ENCODE peak calls at places on chromosome 1, in nine cellular contexts. One of them, this sample, is unnamed.

GRCh38 chr1:1202831-1203560 is 3.4 kb downstream of the TNFRSF18 start:
- DNase-seq in upper lobe of left lung: peak
- DNase-seq in smooth muscle cell of the brain vasculature: no peak
- DNase-seq in ovary: peak
- DNase-seq in T47D: no peak
- DNase-seq in A549: no peak
- DNase-seq in cerebellum: no peak
- DNase-seq in heart left ventricle: peak
- DNase-seq in A172: no peak
- DNase-seq in this sample: no peak

GRCh38 chr1:28091043-28091781 is 2.8 kb upstream of the EYA3 start:
- DNase-seq in T47D: no peak
- DNase-seq in A549: peak
- DNase-seq in cerebellum: peak
- DNase-seq in smooth muscle cell of the brain vasculature: peak
- DNase-seq in upper lobe of left lung: no peak
- DNase-seq in A172: peak
- DNase-seq in heart left ventricle: peak
- DNase-seq in ovary: peak
- DNase-seq in this sample: no peak

GRCh38 chr1:78286686-78287085 is 204.1 kb upstream of the PTGFR start:
- DNase-seq in ovary: no peak
- DNase-seq in A172: peak
- DNase-seq in T47D: no peak
- DNase-seq in A549: no peak
- DNase-seq in smooth muscle cell of the brain vasculature: no peak
- DNase-seq in cerebellum: no peak
- DNase-seq in heart left ventricle: no peak
- DNase-seq in upper lobe of left lung: no peak
- DNase-seq in this sample: no peak

GRCh38 chr1:181083842-181084605 is 4.5 kb upstream of the IER5 start:
- DNase-seq in A172: no peak
- DNase-seq in ovary: no peak
- DNase-seq in T47D: peak
- DNase-seq in upper lobe of left lung: no peak
- DNase-seq in heart left ventricle: peak
- DNase-seq in smooth muscle cell of the brain vasculature: no peak
- DNase-seq in A549: no peak
- DNase-seq in cerebellum: no peak
- DNase-seq in this sample: no peak

GRCh38 chr1:104125226-104125625 is 375.5 kb downstream of the AMY1C start:
- DNase-seq in cerebellum: no peak
- DNase-seq in T47D: no peak
- DNase-seq in ovary: no peak
- DNase-seq in A172: peak
- DNase-seq in smooth muscle cell of the brain vasculature: no peak
- DNase-seq in A549: no peak
- DNase-seq in heart left ventricle: no peak
- DNase-seq in upper lobe of left lung: no peak
- DNase-seq in this sample: no peak

GRCh38 chr1:154791292-154792278 is 78.5 kb downstream of the KCNN3 start:
- DNase-seq in A549: no peak
- DNase-seq in smooth muscle cell of the brain vasculature: no peak
- DNase-seq in heart left ventricle: no peak
- DNase-seq in ovary: no peak
- DNase-seq in cerebellum: no peak
- DNase-seq in T47D: no peak
- DNase-seq in A172: peak
- DNase-seq in upper lobe of left lung: no peak
- DNase-seq in this sample: no peak

GRCh38 chr1:151537112-151537511 is 3.0 kb upstream of the TUFT1 start:
- DNase-seq in smooth muscle cell of the brain vasculature: no peak
- DNase-seq in heart left ventricle: no peak
- DNase-seq in cerebellum: no peak
- DNase-seq in T47D: no peak
- DNase-seq in upper lobe of left lung: no peak
- DNase-seq in A549: peak
- DNase-seq in A172: peak
- DNase-seq in ovary: no peak
- DNase-seq in this sample: no peak

GRCh38 chr1:92084651-92085050 is 4.5 kb downstream of the BTBD8 start:
- DNase-seq in T47D: no peak
- DNase-seq in A549: no peak
- DNase-seq in smooth muscle cell of the brain vasculature: no peak
- DNase-seq in ovary: no peak
- DNase-seq in cerebellum: no peak
- DNase-seq in A172: no peak
- DNase-seq in heart left ventricle: no peak
- DNase-seq in upper lobe of left lung: no peak
- DNase-seq in this sample: no peak

GRCh38 chr1:227372662-227373061 is 54.4 kb upstream of the CDC42BPA start:
- DNase-seq in T47D: no peak
- DNase-seq in smooth muscle cell of the brain vasculature: no peak
- DNase-seq in ovary: no peak
- DNase-seq in A549: peak
- DNase-seq in heart left ventricle: no peak
- DNase-seq in A172: no peak
- DNase-seq in upper lobe of left lung: no peak
- DNase-seq in cerebellum: no peak
- DNase-seq in this sample: no peak

GRCh38 chr1:56183151-56183550 is 396.2 kb downstream of the PLPP3 start:
- DNase-seq in ovary: no peak
- DNase-seq in A549: no peak
- DNase-seq in cerebellum: no peak
- DNase-seq in upper lobe of left lung: no peak
- DNase-seq in T47D: no peak
- DNase-seq in A172: no peak
- DNase-seq in smooth muscle cell of the brain vasculature: no peak
- DNase-seq in heart left ventricle: no peak
- DNase-seq in this sample: no peak

GRCh38 chr1:26126321-26127084 is 14.9 kb downstream of the PDIK1L start:
- DNase-seq in A549: no peak
- DNase-seq in ovary: no peak
- DNase-seq in smooth muscle cell of the brain vasculature: no peak
- DNase-seq in heart left ventricle: no peak
- DNase-seq in cerebellum: no peak
- DNase-seq in T47D: no peak
- DNase-seq in A172: peak
- DNase-seq in upper lobe of left lung: no peak
- DNase-seq in this sample: no peak

GRCh38 chr1:20932437-20932977 is 145.4 kb upstream of the HP1BP3 start:
- DNase-seq in cerebellum: no peak
- DNase-seq in smooth muscle cell of the brain vasculature: no peak
- DNase-seq in A549: no peak
- DNase-seq in ovary: no peak
- DNase-seq in upper lobe of left lung: no peak
- DNase-seq in T47D: no peak
- DNase-seq in A172: no peak
- DNase-seq in heart left ventricle: no peak
- DNase-seq in this sample: no peak

GRCh38 chr1:31434101-31434871 is 21.3 kb downstream of the SERINC2 start:
- DNase-seq in heart left ventricle: no peak
- DNase-seq in cerebellum: no peak
- DNase-seq in A549: no peak
- DNase-seq in ovary: no peak
- DNase-seq in T47D: no peak
- DNase-seq in A172: no peak
- DNase-seq in upper lobe of left lung: peak
- DNase-seq in smooth muscle cell of the brain vasculature: no peak
- DNase-seq in this sample: peak

GRCh38 chr1:5505944-5506343 is 486.3 kb downstream of the NPHP4 start:
- DNase-seq in heart left ventricle: no peak
- DNase-seq in A172: no peak
- DNase-seq in upper lobe of left lung: no peak
- DNase-seq in smooth muscle cell of the brain vasculature: no peak
- DNase-seq in T47D: no peak
- DNase-seq in A549: no peak
- DNase-seq in cerebellum: no peak
- DNase-seq in ovary: no peak
- DNase-seq in this sample: no peak

GRCh38 chr1:49364676-49365075 is 588.0 kb upstream of the BEND5 start:
- DNase-seq in smooth muscle cell of the brain vasculature: no peak
- DNase-seq in cerebellum: no peak
- DNase-seq in ovary: no peak
- DNase-seq in T47D: no peak
- DNase-seq in A172: peak
- DNase-seq in A549: no peak
- DNase-seq in heart left ventricle: no peak
- DNase-seq in upper lobe of left lung: no peak
- DNase-seq in this sample: no peak

GRCh38 chr1:183583466-183583865 is 6.8 kb downstream of the NCF2 start:
- DNase-seq in cerebellum: no peak
- DNase-seq in A172: no peak
- DNase-seq in T47D: no peak
- DNase-seq in A549: no peak
- DNase-seq in heart left ventricle: no peak
- DNase-seq in smooth muscle cell of the brain vasculature: no peak
- DNase-seq in ovary: no peak
- DNase-seq in upper lobe of left lung: no peak
- DNase-seq in this sample: no peak

GRCh38 chr1:183907106-183907505 is 102.2 kb downstream of the RGL1 start:
- DNase-seq in heart left ventricle: no peak
- DNase-seq in ovary: no peak
- DNase-seq in T47D: no peak
- DNase-seq in A549: no peak
- DNase-seq in smooth muscle cell of the brain vasculature: no peak
- DNase-seq in cerebellum: no peak
- DNase-seq in upper lobe of left lung: no peak
- DNase-seq in A172: no peak
- DNase-seq in this sample: no peak

GRCh38 chr1:94981574-94981973 is 54.7 kb upstream of the CNN3 start:
- DNase-seq in A549: no peak
- DNase-seq in heart left ventricle: no peak
- DNase-seq in upper lobe of left lung: no peak
- DNase-seq in T47D: no peak
- DNase-seq in ovary: no peak
- DNase-seq in smooth muscle cell of the brain vasculature: no peak
- DNase-seq in A172: no peak
- DNase-seq in cerebellum: no peak
- DNase-seq in this sample: no peak

GRCh38 chr1:211738096-211738708 is 62.8 kb upstream of the NEK2 start:
- DNase-seq in smooth muscle cell of the brain vasculature: no peak
- DNase-seq in upper lobe of left lung: no peak
- DNase-seq in cerebellum: no peak
- DNase-seq in T47D: no peak
- DNase-seq in A549: no peak
- DNase-seq in A172: no peak
- DNase-seq in ovary: no peak
- DNase-seq in heart left ventricle: no peak
- DNase-seq in this sample: no peak

GRCh38 chr1:54372978-54373377 is 33.2 kb downstream of the SSBP3 start:
- DNase-seq in heart left ventricle: peak
- DNase-seq in upper lobe of left lung: no peak
- DNase-seq in cerebellum: no peak
- DNase-seq in ovary: no peak
- DNase-seq in A549: no peak
- DNase-seq in smooth muscle cell of the brain vasculature: no peak
- DNase-seq in A172: no peak
- DNase-seq in T47D: no peak
- DNase-seq in this sample: no peak

GRCh38 chr1:51285055-51285454 is 45.3 kb downstream of the TTC39A start:
- DNase-seq in A549: no peak
- DNase-seq in heart left ventricle: no peak
- DNase-seq in smooth muscle cell of the brain vasculature: no peak
- DNase-seq in ovary: no peak
- DNase-seq in T47D: no peak
- DNase-seq in A172: no peak
- DNase-seq in cerebellum: no peak
- DNase-seq in upper lobe of left lung: no peak
- DNase-seq in this sample: no peak

GRCh38 chr1:182170941-182171461 is 109.5 kb upstream of the ZNF648 start:
- DNase-seq in T47D: no peak
- DNase-seq in upper lobe of left lung: no peak
- DNase-seq in cerebellum: no peak
- DNase-seq in A172: no peak
- DNase-seq in heart left ventricle: no peak
- DNase-seq in A549: no peak
- DNase-seq in ovary: no peak
- DNase-seq in smooth muscle cell of the brain vasculature: no peak
- DNase-seq in this sample: no peak

This sample was measured in foreskin melanocyte.